ENCODE peak calls at places on chromosomes 4 and X, in four cellular contexts. C, U, L and K are unnamed samples. For H3K9me3, the result is how much of the 10 kb centered on the place peaks cover.

GRCh38 chrX:108071578-108071977 is 19.8 kb downstream of the PSMD10 start:
- DNase-seq in C (no peak), U (no peak), L (no peak), K (no peak)

GRCh38 chrX:136574548-136574947 is 42.5 kb downstream of the VGLL1 start:
- DNase-seq in C (no peak), U (no peak), L (no peak), K (no peak)

GRCh38 chrX:154738013-154738738 is 12.7 kb downstream of the GAB3 start:
- DNase-seq in C (no peak), U (no peak), L (peak), K (no peak)

GRCh38 chr4:110902500-110902899 is 279.6 kb upstream of the PITX2 start:
- DNase-seq in C (no peak), U (no peak), L (no peak), K (no peak)

GRCh38 chr4:925171-925570 is 6.9 kb downstream of the GAK start:
- DNase-seq in C (no peak), U (no peak), L (no peak), K (no peak)

GRCh38 chrX:110012818-110013484 is 10.0 kb downstream of the TMEM164 start:
- DNase-seq in C (no peak), U (no peak), L (no peak), K (no peak)

GRCh38 chrX:71950066-71950465 is 39.4 kb downstream of the NHSL2 start:
- DNase-seq in C (no peak), U (no peak), L (no peak), K (no peak)

GRCh38 chr4:173990126-173990878 is 293.2 kb downstream of the FBXO8 start:
- DNase-seq in C (no peak), U (no peak), L (no peak), K (no peak)

GRCh38 chrX:121256653-121257052 is 209.2 kb downstream of the GLUD2 start:
- DNase-seq in C (no peak), U (no peak), L (no peak), K (no peak)

GRCh38 chrX:150940844-150941495 is 42.2 kb upstream of the HMGB3 start:
- DNase-seq in C (no peak), U (no peak), L (no peak), K (no peak)

GRCh38 chr4:3262208-3263052 is 13.5 kb downstream of the MSANTD1 start:
- DNase-seq in C (no peak), U (no peak), L (no peak), K (no peak)

GRCh38 chr4:23614284-23614892 is 275.5 kb downstream of the PPARGC1A start:
- DNase-seq in C (no peak), U (no peak), L (no peak), K (no peak)

GRCh38 chrX:3516051-3516541 is 169.6 kb upstream of the MXRA5 start:
- DNase-seq in C (no peak), U (no peak), L (no peak), K (no peak)

GRCh38 chr4:78297075-78297815 is 240.1 kb downstream of the FRAS1 start:
- DNase-seq in C (no peak), U (no peak), L (no peak), K (no peak)

GRCh38 chrX:29652484-29652883 is 562.9 kb upstream of the MAGEB2 start:
- DNase-seq in C (no peak), U (no peak), L (no peak), K (no peak)

GRCh38 chr4:35709080-35709479 is 535.2 kb downstream of the ARAP2 start:
- DNase-seq in C (no peak), U (no peak), L (no peak), K (no peak)

GRCh38 chrX:141405878-141406492 is 163.7 kb upstream of the SPANXC start:
- DNase-seq in C (no peak), U (no peak), L (no peak), K (no peak)

GRCh38 chrX:55340896-55341433 is 76.2 kb upstream of the PAGE3 start:
- DNase-seq in C (no peak), U (no peak), L (no peak), K (no peak)
- H3K9me3 ChIP-seq in C (under half), U (under half), L (under half), K (under half)

GRCh38 chr4:33407496-33407895 is 2687.3 kb downstream of the PCDH7 start:
- DNase-seq in C (no peak), U (no peak), L (no peak), K (no peak)
- H3K9me3 ChIP-seq in C (under half), U (under half), L (under half), K (under half)

GRCh38 chr4:92251711-92252110 is 52.1 kb upstream of the GRID2 start:
- DNase-seq in C (no peak), U (no peak), L (no peak), K (no peak)
- H3K9me3 ChIP-seq in C (under half), U (under half), L (under half), K (under half)

GRCh38 chr4:168795346-168795745 is 214.7 kb downstream of the CBR4 start:
- DNase-seq in C (no peak), U (no peak), L (no peak), K (no peak)

GRCh38 chr4:168794881-168795280 is 215.2 kb downstream of the CBR4 start:
- DNase-seq in C (no peak), U (no peak), L (no peak), K (no peak)

GRCh38 chr4:168797738-168798375 is 212.2 kb downstream of the CBR4 start:
- DNase-seq in C (no peak), U (no peak), L (no peak), K (no peak)

GRCh38 chr4:168797176-168797575 is 212.9 kb downstream of the CBR4 start:
- DNase-seq in C (no peak), U (no peak), L (no peak), K (no peak)

GRCh38 chr4:168796362-168797106 is 213.5 kb downstream of the CBR4 start:
- DNase-seq in C (no peak), U (no peak), L (no peak), K (no peak)
- H3K9me3 ChIP-seq in C (under half), U (under half), L (under half), K (under half)

GRCh38 chrX:57674861-57675260 is 5.2 kb downstream of the NLRP2B start:
- DNase-seq in C (no peak), U (no peak), L (no peak), K (no peak)
- H3K9me3 ChIP-seq in C (under half), U (under half), L (under half), K (under half)

GRCh38 chr4:112234952-112235609 is 3.5 kb downstream of the AP1AR start:
- DNase-seq in C (peak), U (peak), L (no peak), K (peak)
- H3K9me3 ChIP-seq in C (under half), U (under half), L (under half), K (under half)

DNA sequence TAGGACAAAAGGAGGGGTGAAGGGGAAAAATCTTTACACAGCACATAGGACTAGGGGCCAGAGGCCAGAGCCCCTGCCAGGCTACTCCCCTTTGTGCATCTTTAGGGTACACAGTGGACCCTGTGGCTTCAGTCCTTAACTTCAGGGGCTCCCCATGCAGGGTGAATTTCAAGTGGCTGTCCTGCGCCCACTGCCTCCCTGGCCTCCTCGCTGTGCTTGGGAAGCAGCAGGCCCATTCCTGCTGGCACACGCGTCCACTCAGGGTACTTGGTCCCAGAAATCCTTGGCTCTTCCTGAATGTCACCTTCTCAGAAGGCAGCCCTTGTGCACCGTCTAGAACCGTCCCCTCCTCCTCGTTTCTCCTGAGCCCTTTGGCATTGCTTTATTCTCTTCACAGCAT is 139.0 kb upstream of the PSAPL1 start:
- DNase-seq in C (no peak), U (no peak), L (no peak), K (no peak)
- H3K9me3 ChIP-seq in C (under half), U (under half), L (under half), K (under half)

DNA sequence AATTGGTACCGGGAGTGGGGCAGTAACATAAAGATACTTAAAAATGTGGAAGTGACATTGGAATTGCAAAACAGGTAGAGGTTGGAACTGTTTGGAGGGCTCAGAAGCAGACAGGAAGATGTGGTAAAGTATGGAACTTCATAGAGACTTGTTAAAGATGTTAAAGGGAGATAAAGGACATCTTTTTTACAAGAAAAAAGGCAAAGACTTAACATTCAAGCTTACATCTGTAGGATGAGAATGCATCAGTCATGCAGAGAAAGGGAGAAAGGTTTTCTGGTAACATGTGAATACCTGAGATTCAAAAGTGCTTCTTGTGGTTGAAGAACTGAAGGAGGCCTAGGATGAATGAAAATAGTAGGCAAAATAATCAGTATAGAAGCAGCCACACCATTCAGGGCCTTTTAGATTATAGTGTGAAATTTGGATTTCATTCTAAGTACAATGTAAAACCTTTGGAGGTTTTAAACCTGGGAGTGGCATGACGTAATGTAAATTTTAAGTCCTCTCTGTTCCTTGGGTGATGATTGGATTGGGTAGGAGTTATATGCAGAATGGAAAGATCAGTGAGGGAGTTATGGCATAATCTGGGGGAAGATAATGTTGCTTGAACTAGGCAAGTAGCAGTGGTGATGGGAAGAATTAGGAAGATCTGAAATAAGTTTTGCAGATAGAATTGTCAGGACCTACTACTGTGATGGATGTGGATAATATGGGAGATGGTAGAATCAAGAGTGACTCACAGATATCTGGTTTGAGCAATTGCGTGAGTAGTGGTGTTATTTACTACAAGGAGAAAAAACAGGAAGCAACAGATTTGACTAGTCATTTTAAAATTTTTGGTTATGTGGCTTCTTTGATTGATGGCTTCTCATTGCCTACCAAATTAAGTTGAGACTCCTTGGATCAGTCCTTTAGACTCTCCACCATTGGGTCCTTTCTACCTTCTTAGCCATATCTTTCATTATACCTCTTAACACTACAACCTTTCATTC is 138.7 kb downstream of the VSIG4 start:
- DNase-seq in C (no peak), U (no peak), L (no peak), K (no peak)
- H3K9me3 ChIP-seq in C (under half), U (under half), L (under half), K (under half)

GRCh38 chrX:153573999-153574398 is 24.9 kb downstream of the CCNQ start:
- DNase-seq in C (no peak), U (no peak), L (no peak), K (no peak)
- H3K9me3 ChIP-seq in C (under half), U (under half), L (under half), K (under half)

GRCh38 chrX:129795584-129795983 is 15.8 kb downstream of the SASH3 start:
- DNase-seq in C (no peak), U (no peak), L (no peak), K (no peak)
- H3K9me3 ChIP-seq in C (under half), U (under half), L (under half), K (under half)